ENCODE peak calls at places on chromosomes 6 and 20, in nine cellular contexts. One of them, this sample, is unnamed.
A peak's percentile ranks its signal among the peaks of the same experiment; 100 is the strongest.

GRCh38 chr20:50381771-50382593 is 128.2 kb upstream of the PTPN1 start:
- DNase-seq in SK-N-DZ: no peak
- DNase-seq in stimulated activated CD4-positive, alpha-beta T cell treated with anti-CD3 and anti-CD28 coated beads, Interleukin-12 subunit alpha, Interleukin-12 subunit beta, amount 100 ng/mL, for 24 hours: no peak
- DNase-seq in renal cortical epithelial cell: no peak
- DNase-seq in HS-5: no peak
- DNase-seq in NAMALWA: peak; percentile 26
- DNase-seq in pons: peak; percentile 56
- DNase-seq in foreskin fibroblast: no peak
- DNase-seq in ACHN: no peak
- DNase-seq in this sample: no peak

GRCh38 chr6:116969211-116969863 is 92.3 kb downstream of the RFX6 start:
- DNase-seq in SK-N-DZ: peak; percentile 58
- DNase-seq in stimulated activated CD4-positive, alpha-beta T cell treated with anti-CD3 and anti-CD28 coated beads, Interleukin-12 subunit alpha, Interleukin-12 subunit beta, amount 100 ng/mL, for 24 hours: no peak
- DNase-seq in renal cortical epithelial cell: peak; percentile 52
- DNase-seq in HS-5: peak; percentile 16
- DNase-seq in NAMALWA: peak; percentile 78
- DNase-seq in pons: peak; percentile 67
- DNase-seq in foreskin fibroblast: peak; percentile 22
- DNase-seq in ACHN: peak; percentile 52
- DNase-seq in this sample: peak; percentile 42

GRCh38 chr6:170199716-170200115 is 91.2 kb downstream of the DLL1 start:
- DNase-seq in SK-N-DZ: no peak
- DNase-seq in stimulated activated CD4-positive, alpha-beta T cell treated with anti-CD3 and anti-CD28 coated beads, Interleukin-12 subunit alpha, Interleukin-12 subunit beta, amount 100 ng/mL, for 24 hours: no peak
- DNase-seq in renal cortical epithelial cell: no peak
- DNase-seq in HS-5: no peak
- DNase-seq in NAMALWA: no peak
- DNase-seq in pons: no peak
- DNase-seq in foreskin fibroblast: no peak
- DNase-seq in ACHN: no peak
- DNase-seq in this sample: no peak

GRCh38 chr20:48629069-48629959 is 198.5 kb downstream of the PREX1 start:
- DNase-seq in SK-N-DZ: no peak
- DNase-seq in stimulated activated CD4-positive, alpha-beta T cell treated with anti-CD3 and anti-CD28 coated beads, Interleukin-12 subunit alpha, Interleukin-12 subunit beta, amount 100 ng/mL, for 24 hours: no peak
- DNase-seq in renal cortical epithelial cell: no peak
- DNase-seq in HS-5: no peak
- DNase-seq in NAMALWA: peak; percentile 19
- DNase-seq in pons: no peak
- DNase-seq in foreskin fibroblast: no peak
- DNase-seq in ACHN: no peak
- DNase-seq in this sample: no peak

GRCh38 chr6:15493437-15494168 is 169.2 kb downstream of the DTNBP1 start:
- DNase-seq in SK-N-DZ: no peak
- DNase-seq in stimulated activated CD4-positive, alpha-beta T cell treated with anti-CD3 and anti-CD28 coated beads, Interleukin-12 subunit alpha, Interleukin-12 subunit beta, amount 100 ng/mL, for 24 hours: no peak
- DNase-seq in renal cortical epithelial cell: no peak
- DNase-seq in HS-5: no peak
- DNase-seq in NAMALWA: no peak
- DNase-seq in pons: no peak
- DNase-seq in foreskin fibroblast: peak; percentile 36
- DNase-seq in ACHN: no peak
- DNase-seq in this sample: no peak

GRCh38 chr20:49981218-49982071 is 1.3 kb upstream of the SNAI1 start:
- DNase-seq in SK-N-DZ: no peak
- DNase-seq in stimulated activated CD4-positive, alpha-beta T cell treated with anti-CD3 and anti-CD28 coated beads, Interleukin-12 subunit alpha, Interleukin-12 subunit beta, amount 100 ng/mL, for 24 hours: no peak
- DNase-seq in renal cortical epithelial cell: no peak
- DNase-seq in HS-5: no peak
- DNase-seq in NAMALWA: no peak
- DNase-seq in pons: no peak
- DNase-seq in foreskin fibroblast: no peak
- DNase-seq in ACHN: no peak
- DNase-seq in this sample: no peak

GRCh38 chr6:105596284-105596755 is 193.4 kb upstream of the PREP start:
- DNase-seq in SK-N-DZ: no peak
- DNase-seq in stimulated activated CD4-positive, alpha-beta T cell treated with anti-CD3 and anti-CD28 coated beads, Interleukin-12 subunit alpha, Interleukin-12 subunit beta, amount 100 ng/mL, for 24 hours: no peak
- DNase-seq in renal cortical epithelial cell: peak; percentile 100
- DNase-seq in HS-5: peak; percentile 97
- DNase-seq in NAMALWA: no peak
- DNase-seq in pons: no peak
- DNase-seq in foreskin fibroblast: peak; percentile 87
- DNase-seq in ACHN: peak; percentile 92
- DNase-seq in this sample: peak; percentile 71

GRCh38 chr6:40586800-40587201 is 363 bp downstream of the LRFN2 start:
- DNase-seq in SK-N-DZ: no peak
- DNase-seq in stimulated activated CD4-positive, alpha-beta T cell treated with anti-CD3 and anti-CD28 coated beads, Interleukin-12 subunit alpha, Interleukin-12 subunit beta, amount 100 ng/mL, for 24 hours: no peak
- DNase-seq in renal cortical epithelial cell: no peak
- DNase-seq in HS-5: no peak
- DNase-seq in NAMALWA: no peak
- DNase-seq in pons: no peak
- DNase-seq in foreskin fibroblast: no peak
- DNase-seq in ACHN: no peak
- DNase-seq in this sample: no peak

GRCh38 chr6:18412644-18413043 is 25.5 kb downstream of the RNF144B start:
- DNase-seq in SK-N-DZ: no peak
- DNase-seq in stimulated activated CD4-positive, alpha-beta T cell treated with anti-CD3 and anti-CD28 coated beads, Interleukin-12 subunit alpha, Interleukin-12 subunit beta, amount 100 ng/mL, for 24 hours: no peak
- DNase-seq in renal cortical epithelial cell: no peak
- DNase-seq in HS-5: no peak
- DNase-seq in NAMALWA: no peak
- DNase-seq in pons: no peak
- DNase-seq in foreskin fibroblast: no peak
- DNase-seq in ACHN: no peak
- DNase-seq in this sample: no peak

GRCh38 chr6:8499540-8499939 is 64.2 kb upstream of the SLC35B3 start:
- DNase-seq in SK-N-DZ: no peak
- DNase-seq in stimulated activated CD4-positive, alpha-beta T cell treated with anti-CD3 and anti-CD28 coated beads, Interleukin-12 subunit alpha, Interleukin-12 subunit beta, amount 100 ng/mL, for 24 hours: no peak
- DNase-seq in renal cortical epithelial cell: peak; percentile 18
- DNase-seq in HS-5: peak; percentile 4
- DNase-seq in NAMALWA: peak; percentile 32
- DNase-seq in pons: peak; percentile 28
- DNase-seq in foreskin fibroblast: peak; percentile 1
- DNase-seq in ACHN: peak; percentile 25
- DNase-seq in this sample: no peak

GRCh38 chr20:22379472-22379871 is 204.9 kb downstream of the FOXA2 start:
- DNase-seq in SK-N-DZ: no peak
- DNase-seq in stimulated activated CD4-positive, alpha-beta T cell treated with anti-CD3 and anti-CD28 coated beads, Interleukin-12 subunit alpha, Interleukin-12 subunit beta, amount 100 ng/mL, for 24 hours: no peak
- DNase-seq in renal cortical epithelial cell: peak; percentile 77
- DNase-seq in HS-5: peak; percentile 73
- DNase-seq in NAMALWA: no peak
- DNase-seq in pons: no peak
- DNase-seq in foreskin fibroblast: peak; percentile 9
- DNase-seq in ACHN: peak; percentile 52
- DNase-seq in this sample: peak; percentile 17

GRCh38 chr6:169930799-169931198 is 179.4 kb downstream of the ERMARD start:
- DNase-seq in SK-N-DZ: no peak
- DNase-seq in stimulated activated CD4-positive, alpha-beta T cell treated with anti-CD3 and anti-CD28 coated beads, Interleukin-12 subunit alpha, Interleukin-12 subunit beta, amount 100 ng/mL, for 24 hours: no peak
- DNase-seq in renal cortical epithelial cell: no peak
- DNase-seq in HS-5: no peak
- DNase-seq in NAMALWA: peak; percentile 5
- DNase-seq in pons: no peak
- DNase-seq in foreskin fibroblast: no peak
- DNase-seq in ACHN: peak; percentile 21
- DNase-seq in this sample: no peak

GRCh38 chr6:130994319-130995097 is 68.5 kb downstream of the EPB41L2 start:
- DNase-seq in SK-N-DZ: no peak
- DNase-seq in stimulated activated CD4-positive, alpha-beta T cell treated with anti-CD3 and anti-CD28 coated beads, Interleukin-12 subunit alpha, Interleukin-12 subunit beta, amount 100 ng/mL, for 24 hours: no peak
- DNase-seq in renal cortical epithelial cell: no peak
- DNase-seq in HS-5: no peak
- DNase-seq in NAMALWA: no peak
- DNase-seq in pons: no peak
- DNase-seq in foreskin fibroblast: no peak
- DNase-seq in ACHN: no peak
- DNase-seq in this sample: no peak

GRCh38 chr6:43310137-43310536 is 1.5 kb upstream of the CRIP3 start:
- DNase-seq in SK-N-DZ: no peak
- DNase-seq in stimulated activated CD4-positive, alpha-beta T cell treated with anti-CD3 and anti-CD28 coated beads, Interleukin-12 subunit alpha, Interleukin-12 subunit beta, amount 100 ng/mL, for 24 hours: no peak
- DNase-seq in renal cortical epithelial cell: no peak
- DNase-seq in HS-5: no peak
- DNase-seq in NAMALWA: no peak
- DNase-seq in pons: no peak
- DNase-seq in foreskin fibroblast: no peak
- DNase-seq in ACHN: no peak
- DNase-seq in this sample: no peak

GRCh38 chr6:161536141-161536735 is 262.4 kb upstream of the AGPAT4 start:
- DNase-seq in SK-N-DZ: no peak
- DNase-seq in stimulated activated CD4-positive, alpha-beta T cell treated with anti-CD3 and anti-CD28 coated beads, Interleukin-12 subunit alpha, Interleukin-12 subunit beta, amount 100 ng/mL, for 24 hours: no peak
- DNase-seq in renal cortical epithelial cell: peak; percentile 37
- DNase-seq in HS-5: no peak
- DNase-seq in NAMALWA: no peak
- DNase-seq in pons: no peak
- DNase-seq in foreskin fibroblast: no peak
- DNase-seq in ACHN: no peak
- DNase-seq in this sample: no peak

GRCh38 chr6:32772656-32773055 is 9.3 kb upstream of the HLA-DQB2 start:
- DNase-seq in SK-N-DZ: no peak
- DNase-seq in stimulated activated CD4-positive, alpha-beta T cell treated with anti-CD3 and anti-CD28 coated beads, Interleukin-12 subunit alpha, Interleukin-12 subunit beta, amount 100 ng/mL, for 24 hours: no peak
- DNase-seq in renal cortical epithelial cell: peak; percentile 30
- DNase-seq in HS-5: no peak
- DNase-seq in NAMALWA: no peak
- DNase-seq in pons: no peak
- DNase-seq in foreskin fibroblast: no peak
- DNase-seq in ACHN: no peak
- DNase-seq in this sample: no peak

GRCh38 chr20:44582321-44583025 is at the start of gene PKIG:
- DNase-seq in SK-N-DZ: no peak
- DNase-seq in stimulated activated CD4-positive, alpha-beta T cell treated with anti-CD3 and anti-CD28 coated beads, Interleukin-12 subunit alpha, Interleukin-12 subunit beta, amount 100 ng/mL, for 24 hours: no peak
- DNase-seq in renal cortical epithelial cell: peak; percentile 50
- DNase-seq in HS-5: peak; percentile 79
- DNase-seq in NAMALWA: peak; percentile 47
- DNase-seq in pons: no peak
- DNase-seq in foreskin fibroblast: peak; percentile 82
- DNase-seq in ACHN: no peak
- DNase-seq in this sample: peak; percentile 63

GRCh38 chr20:43849496-43850197 is 65.0 kb upstream of the TOX2 start:
- DNase-seq in SK-N-DZ: no peak
- DNase-seq in stimulated activated CD4-positive, alpha-beta T cell treated with anti-CD3 and anti-CD28 coated beads, Interleukin-12 subunit alpha, Interleukin-12 subunit beta, amount 100 ng/mL, for 24 hours: no peak
- DNase-seq in renal cortical epithelial cell: peak; percentile 11
- DNase-seq in HS-5: no peak
- DNase-seq in NAMALWA: no peak
- DNase-seq in pons: no peak
- DNase-seq in foreskin fibroblast: peak; percentile 58
- DNase-seq in ACHN: no peak
- DNase-seq in this sample: no peak

GRCh38 chr6:15594512-15595241 is 68.2 kb downstream of the DTNBP1 start:
- DNase-seq in SK-N-DZ: no peak
- DNase-seq in stimulated activated CD4-positive, alpha-beta T cell treated with anti-CD3 and anti-CD28 coated beads, Interleukin-12 subunit alpha, Interleukin-12 subunit beta, amount 100 ng/mL, for 24 hours: no peak
- DNase-seq in renal cortical epithelial cell: no peak
- DNase-seq in HS-5: no peak
- DNase-seq in NAMALWA: no peak
- DNase-seq in pons: no peak
- DNase-seq in foreskin fibroblast: no peak
- DNase-seq in ACHN: no peak
- DNase-seq in this sample: no peak

GRCh38 chr6:163745566-163746400 is 331.3 kb downstream of the QKI start:
- DNase-seq in SK-N-DZ: peak; percentile 77
- DNase-seq in stimulated activated CD4-positive, alpha-beta T cell treated with anti-CD3 and anti-CD28 coated beads, Interleukin-12 subunit alpha, Interleukin-12 subunit beta, amount 100 ng/mL, for 24 hours: no peak
- DNase-seq in renal cortical epithelial cell: peak; percentile 78
- DNase-seq in HS-5: peak; percentile 93
- DNase-seq in NAMALWA: no peak
- DNase-seq in pons: no peak
- DNase-seq in foreskin fibroblast: peak; percentile 34
- DNase-seq in ACHN: peak; percentile 85
- DNase-seq in this sample: peak; percentile 48

GRCh38 chr6:43629104-43629504 is at the start of gene GTPBP2:
- DNase-seq in SK-N-DZ: peak; percentile 99
- DNase-seq in stimulated activated CD4-positive, alpha-beta T cell treated with anti-CD3 and anti-CD28 coated beads, Interleukin-12 subunit alpha, Interleukin-12 subunit beta, amount 100 ng/mL, for 24 hours: peak; percentile 94
- DNase-seq in renal cortical epithelial cell: peak; percentile 97
- DNase-seq in HS-5: peak; percentile 92
- DNase-seq in NAMALWA: peak; percentile 99
- DNase-seq in pons: peak; percentile 99
- DNase-seq in foreskin fibroblast: peak; percentile 100
- DNase-seq in ACHN: peak; percentile 97
- DNase-seq in this sample: peak; percentile 99

GRCh38 chr6:1608976-1609661 is 596 bp upstream of the FOXC1 start:
- DNase-seq in SK-N-DZ: peak; percentile 65
- DNase-seq in stimulated activated CD4-positive, alpha-beta T cell treated with anti-CD3 and anti-CD28 coated beads, Interleukin-12 subunit alpha, Interleukin-12 subunit beta, amount 100 ng/mL, for 24 hours: no peak
- DNase-seq in renal cortical epithelial cell: no peak
- DNase-seq in HS-5: no peak
- DNase-seq in NAMALWA: no peak
- DNase-seq in pons: no peak
- DNase-seq in foreskin fibroblast: no peak
- DNase-seq in ACHN: peak; percentile 16
- DNase-seq in this sample: no peak

GRCh38 chr20:64148581-64148980 is 15.7 kb upstream of the MYT1 start:
- DNase-seq in SK-N-DZ: no peak
- DNase-seq in stimulated activated CD4-positive, alpha-beta T cell treated with anti-CD3 and anti-CD28 coated beads, Interleukin-12 subunit alpha, Interleukin-12 subunit beta, amount 100 ng/mL, for 24 hours: no peak
- DNase-seq in renal cortical epithelial cell: no peak
- DNase-seq in HS-5: no peak
- DNase-seq in NAMALWA: no peak
- DNase-seq in pons: no peak
- DNase-seq in foreskin fibroblast: no peak
- DNase-seq in ACHN: no peak
- DNase-seq in this sample: no peak

GRCh38 chr6:56096946-56097345 is 150.4 kb downstream of the COL21A1 start:
- DNase-seq in SK-N-DZ: no peak
- DNase-seq in stimulated activated CD4-positive, alpha-beta T cell treated with anti-CD3 and anti-CD28 coated beads, Interleukin-12 subunit alpha, Interleukin-12 subunit beta, amount 100 ng/mL, for 24 hours: no peak
- DNase-seq in renal cortical epithelial cell: no peak
- DNase-seq in HS-5: no peak
- DNase-seq in NAMALWA: no peak
- DNase-seq in pons: no peak
- DNase-seq in foreskin fibroblast: no peak
- DNase-seq in ACHN: no peak
- DNase-seq in this sample: no peak

GRCh38 chr6:88377976-88378580 is 211.9 kb upstream of the CNR1 start:
- DNase-seq in SK-N-DZ: no peak
- DNase-seq in stimulated activated CD4-positive, alpha-beta T cell treated with anti-CD3 and anti-CD28 coated beads, Interleukin-12 subunit alpha, Interleukin-12 subunit beta, amount 100 ng/mL, for 24 hours: no peak
- DNase-seq in renal cortical epithelial cell: no peak
- DNase-seq in HS-5: no peak
- DNase-seq in NAMALWA: no peak
- DNase-seq in pons: no peak
- DNase-seq in foreskin fibroblast: no peak
- DNase-seq in ACHN: no peak
- DNase-seq in this sample: no peak

GRCh38 chr6:131658287-131658686 is 21.2 kb downstream of the ENPP3 start:
- DNase-seq in SK-N-DZ: no peak
- DNase-seq in stimulated activated CD4-positive, alpha-beta T cell treated with anti-CD3 and anti-CD28 coated beads, Interleukin-12 subunit alpha, Interleukin-12 subunit beta, amount 100 ng/mL, for 24 hours: no peak
- DNase-seq in renal cortical epithelial cell: no peak
- DNase-seq in HS-5: no peak
- DNase-seq in NAMALWA: no peak
- DNase-seq in pons: no peak
- DNase-seq in foreskin fibroblast: no peak
- DNase-seq in ACHN: no peak
- DNase-seq in this sample: no peak

GRCh38 chr6:118581489-118581959 is 33.4 kb downstream of the PLN start:
- DNase-seq in SK-N-DZ: no peak
- DNase-seq in stimulated activated CD4-positive, alpha-beta T cell treated with anti-CD3 and anti-CD28 coated beads, Interleukin-12 subunit alpha, Interleukin-12 subunit beta, amount 100 ng/mL, for 24 hours: no peak
- DNase-seq in renal cortical epithelial cell: peak; percentile 75
- DNase-seq in HS-5: peak; percentile 45
- DNase-seq in NAMALWA: no peak
- DNase-seq in pons: no peak
- DNase-seq in foreskin fibroblast: peak; percentile 72
- DNase-seq in ACHN: peak; percentile 22
- DNase-seq in this sample: no peak

GRCh38 chr20:1005452-1006027 is 3.4 kb upstream of the RSPO4 start:
- DNase-seq in SK-N-DZ: peak; percentile 69
- DNase-seq in stimulated activated CD4-positive, alpha-beta T cell treated with anti-CD3 and anti-CD28 coated beads, Interleukin-12 subunit alpha, Interleukin-12 subunit beta, amount 100 ng/mL, for 24 hours: no peak
- DNase-seq in renal cortical epithelial cell: peak; percentile 45
- DNase-seq in HS-5: peak; percentile 3
- DNase-seq in NAMALWA: peak; percentile 80
- DNase-seq in pons: peak; percentile 3
- DNase-seq in foreskin fibroblast: peak; percentile 16
- DNase-seq in ACHN: peak; percentile 45
- DNase-seq in this sample: no peak

GRCh38 chr20:62401331-62401779 is 5.7 kb downstream of the CABLES2 start:
- DNase-seq in SK-N-DZ: peak; percentile 61
- DNase-seq in stimulated activated CD4-positive, alpha-beta T cell treated with anti-CD3 and anti-CD28 coated beads, Interleukin-12 subunit alpha, Interleukin-12 subunit beta, amount 100 ng/mL, for 24 hours: no peak
- DNase-seq in renal cortical epithelial cell: no peak
- DNase-seq in HS-5: no peak
- DNase-seq in NAMALWA: no peak
- DNase-seq in pons: no peak
- DNase-seq in foreskin fibroblast: no peak
- DNase-seq in ACHN: no peak
- DNase-seq in this sample: no peak